ENCODE peak calls at places on chromosomes 5 and 9, in six cellular contexts. One of them, this sample, is unnamed.

GRCh38 chr5:128276537-128277216 is 193.1 kb downstream of the SLC12A2 start:
- DNase-seq in IMR-90: peak
- DNase-seq in A549: no peak
- DNase-seq in suprapubic skin: no peak
- DNase-seq in right lobe of liver: no peak
- DNase-seq in vagina: no peak
- DNase-seq in this sample: no peak

GRCh38 chr5:168808217-168808616 is 229.0 kb upstream of the PANK3 start:
- DNase-seq in IMR-90: no peak
- DNase-seq in A549: no peak
- DNase-seq in suprapubic skin: no peak
- DNase-seq in right lobe of liver: no peak
- DNase-seq in vagina: no peak
- DNase-seq in this sample: no peak

GRCh38 chr9:98502976-98503325 is 205.8 kb downstream of the GABBR2 start:
- DNase-seq in IMR-90: peak
- DNase-seq in A549: no peak
- DNase-seq in suprapubic skin: no peak
- DNase-seq in right lobe of liver: no peak
- DNase-seq in vagina: peak
- DNase-seq in this sample: no peak

GRCh38 chr5:67998709-67999251 is 216.8 kb upstream of the PIK3R1 start:
- DNase-seq in IMR-90: peak
- DNase-seq in A549: no peak
- DNase-seq in suprapubic skin: peak
- DNase-seq in right lobe of liver: peak
- DNase-seq in vagina: no peak
- DNase-seq in this sample: peak

GRCh38 chr5:574906-575305 is 37.2 kb upstream of the CEP72 start:
- DNase-seq in IMR-90: no peak
- DNase-seq in A549: no peak
- DNase-seq in suprapubic skin: peak
- DNase-seq in right lobe of liver: no peak
- DNase-seq in vagina: no peak
- DNase-seq in this sample: peak

GRCh38 chr9:71793386-71794105 is 25.2 kb upstream of the CEMIP2 start:
- DNase-seq in IMR-90: peak
- DNase-seq in A549: no peak
- DNase-seq in suprapubic skin: no peak
- DNase-seq in right lobe of liver: no peak
- DNase-seq in vagina: no peak
- DNase-seq in this sample: no peak

GRCh38 chr5:116880150-116880549 is 305.5 kb upstream of the SEMA6A start:
- DNase-seq in IMR-90: no peak
- DNase-seq in A549: no peak
- DNase-seq in suprapubic skin: no peak
- DNase-seq in right lobe of liver: no peak
- DNase-seq in vagina: no peak
- DNase-seq in this sample: no peak

GRCh38 chr5:59007460-59008063 is 424.7 kb downstream of the RAB3C start:
- DNase-seq in IMR-90: peak
- DNase-seq in A549: no peak
- DNase-seq in suprapubic skin: no peak
- DNase-seq in right lobe of liver: no peak
- DNase-seq in vagina: no peak
- DNase-seq in this sample: no peak

GRCh38 chr5:16669776-16670175 is 53.0 kb upstream of the RETREG1 start:
- DNase-seq in IMR-90: peak
- DNase-seq in A549: no peak
- DNase-seq in suprapubic skin: no peak
- DNase-seq in right lobe of liver: no peak
- DNase-seq in vagina: no peak
- DNase-seq in this sample: no peak

GRCh38 chr5:34656700-34657549 is 797 bp downstream of the RAI14 start:
- DNase-seq in IMR-90: no peak
- DNase-seq in A549: peak
- DNase-seq in suprapubic skin: no peak
- DNase-seq in right lobe of liver: peak
- DNase-seq in vagina: no peak
- DNase-seq in this sample: no peak

GRCh38 chr9:84296146-84296843 is 44.3 kb downstream of the SLC28A3 start:
- DNase-seq in IMR-90: peak
- DNase-seq in A549: peak
- DNase-seq in suprapubic skin: no peak
- DNase-seq in right lobe of liver: peak
- DNase-seq in vagina: no peak
- DNase-seq in this sample: no peak

GRCh38 chr5:106759581-106759980 is 911.2 kb downstream of the EFNA5 start:
- DNase-seq in IMR-90: peak
- DNase-seq in A549: no peak
- DNase-seq in suprapubic skin: no peak
- DNase-seq in right lobe of liver: no peak
- DNase-seq in vagina: no peak
- DNase-seq in this sample: no peak

GRCh38 chr5:152051499-152052454 is 127.1 kb upstream of the GLRA1 start:
- DNase-seq in IMR-90: no peak
- DNase-seq in A549: no peak
- DNase-seq in suprapubic skin: no peak
- DNase-seq in right lobe of liver: no peak
- DNase-seq in vagina: no peak
- DNase-seq in this sample: no peak

GRCh38 chr5:1343315-1343751 is 1.6 kb downstream of the CLPTM1L start:
- DNase-seq in IMR-90: no peak
- DNase-seq in A549: no peak
- DNase-seq in suprapubic skin: no peak
- DNase-seq in right lobe of liver: no peak
- DNase-seq in vagina: no peak
- DNase-seq in this sample: no peak

GRCh38 chr9:97534961-97535594 is 33.6 kb downstream of the TMOD1 start:
- DNase-seq in IMR-90: no peak
- DNase-seq in A549: no peak
- DNase-seq in suprapubic skin: no peak
- DNase-seq in right lobe of liver: no peak
- DNase-seq in vagina: no peak
- DNase-seq in this sample: peak

GRCh38 chr9:2493106-2493505 is 128.5 kb upstream of the VLDLR start:
- DNase-seq in IMR-90: peak
- DNase-seq in A549: no peak
- DNase-seq in suprapubic skin: no peak
- DNase-seq in right lobe of liver: no peak
- DNase-seq in vagina: no peak
- DNase-seq in this sample: no peak

GRCh38 chr5:123719004-123719403 is 207.0 kb downstream of the CSNK1G3 start:
- DNase-seq in IMR-90: peak
- DNase-seq in A549: no peak
- DNase-seq in suprapubic skin: no peak
- DNase-seq in right lobe of liver: no peak
- DNase-seq in vagina: no peak
- DNase-seq in this sample: no peak

GRCh38 chr5:80109549-80110478 is 74.7 kb downstream of the THBS4 start:
- DNase-seq in IMR-90: no peak
- DNase-seq in A549: no peak
- DNase-seq in suprapubic skin: no peak
- DNase-seq in right lobe of liver: no peak
- DNase-seq in vagina: no peak
- DNase-seq in this sample: no peak

GRCh38 chr9:110996436-110997224 is 41.6 kb downstream of the LPAR1 start:
- DNase-seq in IMR-90: peak
- DNase-seq in A549: no peak
- DNase-seq in suprapubic skin: peak
- DNase-seq in right lobe of liver: no peak
- DNase-seq in vagina: no peak
- DNase-seq in this sample: peak

GRCh38 chr9:7094052-7094451 is 336.3 kb downstream of the KDM4C start:
- DNase-seq in IMR-90: peak
- DNase-seq in A549: no peak
- DNase-seq in suprapubic skin: no peak
- DNase-seq in right lobe of liver: no peak
- DNase-seq in vagina: no peak
- DNase-seq in this sample: no peak
- TF ChIP-seq CTCF in IMR-90: peak
- TF ChIP-seq CTCF in A549: peak
- TF ChIP-seq CTCF in suprapubic skin: peak
- TF ChIP-seq CTCF in right lobe of liver: peak
- TF ChIP-seq CTCF in vagina: no peak
- TF ChIP-seq CTCF in this sample: no peak

GRCh38 chr9:137044502-137045177 is 1.3 kb downstream of the NPDC1 start:
- DNase-seq in IMR-90: no peak
- DNase-seq in A549: no peak
- DNase-seq in suprapubic skin: no peak
- DNase-seq in right lobe of liver: no peak
- DNase-seq in vagina: no peak
- DNase-seq in this sample: no peak
- TF ChIP-seq POLR2A in IMR-90: no peak
- TF ChIP-seq POLR2A in A549: no peak
- TF ChIP-seq POLR2A in suprapubic skin: no peak
- TF ChIP-seq POLR2A in right lobe of liver: no peak
- TF ChIP-seq POLR2A in vagina: no peak
- TF ChIP-seq POLR2A in this sample: no peak

DNA sequence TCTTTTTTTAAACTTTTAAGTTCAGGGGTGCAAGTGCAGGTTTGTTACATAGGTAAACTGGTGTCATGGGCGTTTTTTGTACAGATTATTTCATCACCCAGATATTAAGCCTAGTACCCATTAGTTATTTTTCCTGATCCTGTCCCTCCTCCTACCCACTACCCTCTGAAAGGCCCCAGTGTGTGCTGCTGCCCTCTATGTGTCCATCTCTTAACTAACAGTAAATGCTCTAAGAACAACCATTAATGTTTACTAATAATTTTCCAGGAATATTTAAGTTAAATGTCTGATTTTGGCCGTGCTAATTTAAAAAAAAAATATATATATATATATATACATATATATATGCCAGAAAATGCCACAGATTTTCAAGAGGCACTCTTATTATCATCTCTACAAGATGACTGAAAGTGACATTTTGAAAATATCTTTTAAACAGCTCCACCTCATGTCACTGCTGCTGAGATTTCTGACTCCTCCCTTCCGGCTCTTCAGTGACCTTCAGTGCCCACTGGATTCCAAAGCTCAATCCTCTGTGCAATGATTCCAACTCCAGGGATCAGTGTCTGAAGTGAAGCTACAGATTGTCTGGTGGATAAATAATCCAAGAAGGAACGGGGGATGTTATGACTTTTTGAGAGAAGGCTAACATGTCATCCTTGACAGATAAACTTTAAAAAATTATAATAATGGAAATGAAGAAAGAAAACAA is 46.7 kb upstream of the HNRNPA0 start:
- DNase-seq in IMR-90: no peak
- DNase-seq in A549: no peak
- DNase-seq in suprapubic skin: no peak
- DNase-seq in right lobe of liver: no peak
- DNase-seq in vagina: no peak
- DNase-seq in this sample: no peak
- TF ChIP-seq CTCF in IMR-90: no peak
- TF ChIP-seq CTCF in A549: no peak
- TF ChIP-seq CTCF in suprapubic skin: no peak
- TF ChIP-seq CTCF in right lobe of liver: no peak
- TF ChIP-seq CTCF in vagina: no peak
- TF ChIP-seq CTCF in this sample: no peak

GRCh38 chr9:135857843-135858242 is 49.5 kb downstream of the CAMSAP1 start:
- DNase-seq in IMR-90: no peak
- DNase-seq in A549: no peak
- DNase-seq in suprapubic skin: no peak
- DNase-seq in right lobe of liver: no peak
- DNase-seq in vagina: no peak
- DNase-seq in this sample: no peak
- TF ChIP-seq POLR2A in IMR-90: no peak
- TF ChIP-seq POLR2A in A549: no peak
- TF ChIP-seq POLR2A in suprapubic skin: no peak
- TF ChIP-seq POLR2A in right lobe of liver: no peak
- TF ChIP-seq POLR2A in vagina: no peak
- TF ChIP-seq POLR2A in this sample: no peak

GRCh38 chr9:131629827-131630205 is 84.5 kb downstream of the PRRT1B start:
- DNase-seq in IMR-90: no peak
- DNase-seq in A549: no peak
- DNase-seq in suprapubic skin: no peak
- DNase-seq in right lobe of liver: no peak
- DNase-seq in vagina: no peak
- DNase-seq in this sample: no peak

GRCh38 chr9:131631254-131631653 is 85.9 kb downstream of the PRRT1B start:
- DNase-seq in IMR-90: no peak
- DNase-seq in A549: no peak
- DNase-seq in suprapubic skin: no peak
- DNase-seq in right lobe of liver: no peak
- DNase-seq in vagina: no peak
- DNase-seq in this sample: no peak

GRCh38 chr9:131628821-131629197 is 83.5 kb downstream of the PRRT1B start:
- DNase-seq in IMR-90: no peak
- DNase-seq in A549: no peak
- DNase-seq in suprapubic skin: no peak
- DNase-seq in right lobe of liver: no peak
- DNase-seq in vagina: no peak
- DNase-seq in this sample: no peak

GRCh38 chr9:131627846-131628820 is 82.8 kb downstream of the PRRT1B start:
- DNase-seq in IMR-90: peak
- DNase-seq in A549: no peak
- DNase-seq in suprapubic skin: no peak
- DNase-seq in right lobe of liver: peak
- DNase-seq in vagina: no peak
- DNase-seq in this sample: no peak

DNA sequence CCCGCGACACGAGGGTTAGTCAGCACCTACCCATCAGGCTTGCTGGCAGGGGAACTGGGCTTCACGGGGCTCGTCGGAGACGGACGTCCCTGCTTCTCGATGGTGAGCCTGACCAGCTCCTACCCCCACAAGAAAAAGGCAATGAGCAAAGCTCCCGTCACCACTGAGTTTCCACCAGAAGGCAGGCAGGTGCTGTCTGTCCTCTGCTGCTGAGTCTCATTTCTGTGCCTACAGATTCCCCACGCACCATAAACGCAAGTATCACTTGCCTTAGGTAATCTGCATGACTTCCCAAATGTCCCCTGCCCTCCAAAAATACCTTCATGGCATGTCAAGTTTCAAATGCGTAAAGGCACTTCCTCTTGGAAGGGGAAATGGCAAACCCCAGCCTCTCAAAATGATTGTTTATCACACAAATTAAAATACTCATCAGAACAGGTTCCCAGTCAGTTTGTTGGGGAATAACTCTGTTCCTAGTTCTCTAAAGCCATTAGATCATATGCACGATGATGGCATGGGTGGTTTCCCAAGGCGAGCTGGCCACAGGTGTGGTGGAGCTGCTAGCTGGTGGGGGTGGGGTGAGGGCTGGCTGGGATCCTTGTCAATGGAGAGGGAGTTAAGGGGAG is 85.0 kb downstream of the PRRT1B start:
- DNase-seq in IMR-90: no peak
- DNase-seq in A549: no peak
- DNase-seq in suprapubic skin: no peak
- DNase-seq in right lobe of liver: no peak
- DNase-seq in vagina: no peak
- DNase-seq in this sample: no peak
- TF ChIP-seq CTCF in IMR-90: no peak
- TF ChIP-seq CTCF in A549: no peak
- TF ChIP-seq CTCF in suprapubic skin: no peak
- TF ChIP-seq CTCF in right lobe of liver: no peak
- TF ChIP-seq CTCF in vagina: no peak
- TF ChIP-seq CTCF in this sample: no peak